ENCODE peak calls at places on chromosomes 3 and 15, in eight cellular contexts. W, Y, L, R, I, P, Z and K are unnamed samples.

GRCh38 chr15:90015749-90016148 is 14.6 kb downstream of the ZNF710 start:
- DNase-seq in W (peak; percentile 37), Y (no peak), L (no peak), R (peak; percentile 19), I (no peak), P (no peak), Z (no peak), K (no peak)

GRCh38 chr15:67038721-67039120 is 26.7 kb upstream of the SMAD3 start:
- DNase-seq in W (no peak), Y (no peak), L (no peak), R (no peak), I (no peak), P (no peak), Z (no peak), K (no peak)

GRCh38 chr15:66246937-66247336 is 6.6 kb downstream of the MEGF11 start:
- DNase-seq in W (no peak), Y (no peak), L (no peak), R (no peak), I (no peak), P (no peak), Z (no peak), K (no peak)

GRCh38 chr3:73933585-73933984 is 308.8 kb upstream of the PDZRN3 start:
- DNase-seq in W (no peak), Y (no peak), L (no peak), R (no peak), I (no peak), P (no peak), Z (no peak), K (no peak)

GRCh38 chr3:4709336-4709735 is 216.2 kb downstream of the ITPR1 start:
- DNase-seq in W (no peak), Y (no peak), L (no peak), R (peak; percentile 69), I (no peak), P (no peak), Z (peak; percentile 85), K (no peak)

GRCh38 chr3:193665370-193665989 is 72.5 kb downstream of the OPA1 start:
- DNase-seq in W (peak; percentile 70), Y (peak; percentile 7), L (peak; percentile 61), R (peak; percentile 18), I (peak; percentile 35), P (no peak), Z (peak; percentile 59), K (peak; percentile 70)

GRCh38 chr3:120614765-120615164 is 18.6 kb downstream of the NDUFB4 start:
- DNase-seq in W (no peak), Y (no peak), L (no peak), R (no peak), I (no peak), P (no peak), Z (no peak), K (no peak)

GRCh38 chr3:50089603-50089945 is 855 bp downstream of the RBM5 start:
- DNase-seq in W (peak; percentile 28), Y (no peak), L (no peak), R (no peak), I (peak; percentile 38), P (no peak), Z (peak; percentile 74), K (no peak)

GRCh38 chr3:62246094-62246493 is 127.3 kb downstream of the FEZF2 start:
- DNase-seq in W (no peak), Y (peak; percentile 11), L (no peak), R (peak; percentile 52), I (no peak), P (no peak), Z (no peak), K (no peak)

GRCh38 chr3:62249855-62250543 is 123.4 kb downstream of the FEZF2 start:
- DNase-seq in W (no peak), Y (no peak), L (no peak), R (no peak), I (no peak), P (no peak), Z (no peak), K (no peak)

GRCh38 chr3:62252614-62253147 is 120.7 kb downstream of the FEZF2 start:
- DNase-seq in W (peak; percentile 21), Y (no peak), L (no peak), R (no peak), I (no peak), P (no peak), Z (peak; percentile 62), K (no peak)

GRCh38 chr3:62246985-62247384 is 126.4 kb downstream of the FEZF2 start:
- DNase-seq in W (no peak), Y (no peak), L (no peak), R (no peak), I (no peak), P (no peak), Z (no peak), K (no peak)

DNA sequence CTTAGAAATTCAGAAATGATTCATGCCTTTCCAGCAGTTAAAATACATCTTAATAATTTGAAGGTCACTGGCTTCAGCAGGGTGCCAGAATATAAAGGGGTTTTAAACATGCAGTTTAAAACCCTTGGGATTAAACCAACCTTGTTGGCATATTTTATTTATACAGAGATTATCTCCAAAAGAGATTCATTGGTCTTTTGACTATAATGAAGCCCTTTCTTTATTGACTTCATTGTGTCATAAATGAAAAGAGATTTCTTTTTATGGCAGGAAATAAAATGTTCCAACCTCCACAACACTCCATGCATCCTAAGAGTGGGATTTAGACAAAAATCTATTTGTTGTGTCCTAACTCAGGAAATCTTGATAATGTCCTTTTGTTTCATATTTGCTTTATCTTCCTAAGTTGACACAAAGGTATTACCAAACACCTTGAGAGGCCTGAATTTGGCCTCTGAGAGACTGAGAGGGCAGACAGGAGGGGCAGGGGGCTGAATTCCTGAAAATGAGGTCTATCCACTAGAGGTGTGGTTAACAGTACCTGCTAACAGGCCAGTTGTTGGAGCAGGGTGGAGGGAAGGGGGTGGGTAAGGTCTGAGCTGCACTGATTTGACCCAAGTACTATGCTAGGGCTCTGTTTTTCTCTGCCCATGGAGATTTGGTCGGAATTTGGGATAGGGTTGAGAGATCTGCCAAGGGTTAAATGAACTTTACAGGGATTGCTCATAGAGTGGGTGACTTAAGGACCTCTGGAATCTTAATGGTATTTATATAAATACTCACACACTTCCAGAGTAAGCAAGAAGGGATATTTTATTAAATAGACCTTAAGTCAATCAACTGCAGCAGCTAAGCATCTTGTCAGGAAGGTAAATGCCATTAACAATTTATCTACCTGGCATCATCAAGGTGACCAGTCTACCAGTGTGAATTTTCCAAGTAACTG is 124.2 kb downstream of the FEZF2 start:
- DNase-seq in W (no peak), Y (no peak), L (no peak), R (no peak), I (peak; percentile 28), P (no peak), Z (peak; percentile 11), K (no peak)
- H3K4me1 ChIP-seq in W (no peaks in the 10 kb centered on the region), Y (peaks cover 8% of the 10 kb centered on the region), L (no peaks in the 10 kb centered on the region), R (no peaks in the 10 kb centered on the region), I (peaks cover 31% of the 10 kb centered on the region), P (peaks cover 2% of the 10 kb centered on the region), Z (peaks cover 6% of the 10 kb centered on the region), K (no peaks in the 10 kb centered on the region)

GRCh38 chr3:141147657-141148056 is 84.0 kb upstream of the PXYLP1 start:
- DNase-seq in W (no peak), Y (no peak), L (no peak), R (no peak), I (peak; percentile 3), P (no peak), Z (no peak), K (peak; percentile 16)

GRCh38 chr3:141150431-141150830 is 81.2 kb upstream of the PXYLP1 start:
- DNase-seq in W (no peak), Y (no peak), L (no peak), R (no peak), I (peak; percentile 28), P (no peak), Z (no peak), K (no peak)

GRCh38 chr3:141146979-141147470 is 84.6 kb upstream of the PXYLP1 start:
- DNase-seq in W (no peak), Y (no peak), L (no peak), R (no peak), I (no peak), P (no peak), Z (no peak), K (no peak)

GRCh38 chr3:141148169-141148568 is 83.5 kb upstream of the PXYLP1 start:
- DNase-seq in W (no peak), Y (no peak), L (no peak), R (no peak), I (no peak), P (no peak), Z (no peak), K (no peak)

DNA sequence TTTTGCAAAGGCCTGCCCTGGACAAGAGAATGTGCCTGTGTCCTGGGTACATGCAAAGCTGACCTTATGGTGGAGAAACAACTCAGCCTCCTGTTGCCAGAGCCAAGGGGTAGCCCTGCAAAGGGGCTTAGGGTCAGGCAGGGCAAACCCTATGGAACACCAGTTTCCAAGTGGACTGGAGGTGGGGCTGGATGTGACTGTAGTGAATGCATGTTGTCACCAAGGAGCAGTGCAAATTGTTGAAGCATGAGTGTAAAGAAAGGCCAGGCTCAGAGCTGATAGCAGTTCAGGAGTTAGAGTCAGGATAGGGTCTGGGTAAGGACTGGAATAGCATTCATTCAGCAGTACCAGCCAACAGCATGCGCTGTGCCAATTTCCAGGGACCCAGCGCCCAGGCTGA is 82.9 kb upstream of the PXYLP1 start:
- DNase-seq in W (no peak), Y (no peak), L (no peak), R (no peak), I (no peak), P (no peak), Z (no peak), K (no peak)
- H3K4me2 ChIP-seq in W (no peak overlapping the region), Y (no peak overlapping the region), L (no peak overlapping the region), R (no peak overlapping the region), I (no peak overlapping the region), P (no peak overlapping the region), Z (no peak overlapping the region), K (no peak overlapping the region)

DNA sequence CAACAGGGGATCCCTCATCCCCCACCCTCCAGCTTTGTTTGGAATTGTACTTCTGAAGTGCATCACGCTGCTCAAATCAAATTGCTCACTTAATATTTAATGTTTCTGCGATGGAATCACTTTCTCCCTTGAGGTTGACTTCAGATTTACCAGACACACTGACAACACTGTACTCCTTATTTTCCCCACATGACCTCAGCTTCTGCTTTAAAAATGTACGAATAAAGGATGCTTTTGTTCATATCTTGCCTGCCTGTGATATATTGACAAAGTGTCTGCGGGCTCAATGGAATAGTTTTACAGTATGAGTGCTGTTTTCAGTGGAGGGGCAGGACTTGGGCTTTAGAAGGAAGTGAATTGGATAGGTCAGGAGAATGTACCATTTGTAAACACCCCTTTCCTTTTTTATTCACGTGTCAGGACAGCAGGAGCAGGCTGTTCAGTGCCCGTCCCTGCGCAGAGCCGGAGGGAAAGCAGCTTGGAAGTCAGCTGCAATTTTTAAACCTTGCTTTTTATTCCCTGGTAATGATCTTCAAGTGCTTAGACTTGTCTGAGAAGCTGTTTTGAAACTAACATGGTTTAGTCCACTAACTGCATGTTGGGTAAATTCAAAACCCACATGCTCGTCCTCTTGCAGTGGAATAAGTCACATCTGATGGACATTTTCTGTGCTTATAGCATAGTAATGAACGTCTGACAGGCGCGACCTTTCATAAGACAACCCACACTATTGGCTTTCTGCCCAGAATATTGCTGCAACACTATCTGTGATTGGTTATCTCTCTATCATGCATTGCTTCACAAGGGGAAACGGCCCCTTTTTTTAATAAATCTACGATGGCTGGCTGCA is 29.9 kb downstream of the MBNL1 start:
- DNase-seq in W (peak; percentile 100), Y (peak; percentile 41), L (peak; percentile 82), R (peak; percentile 89), I (no peak), P (no peak), Z (peak; percentile 92), K (peak; percentile 47)
- H3K4me1 ChIP-seq in W (peaks cover 27% of the 10 kb centered on the region), Y (peaks cover 36% of the 10 kb centered on the region), L (peaks cover 17% of the 10 kb centered on the region), R (peaks cover 39% of the 10 kb centered on the region), I (peaks cover 62% of the 10 kb centered on the region), P (peaks cover 4% of the 10 kb centered on the region), Z (peaks cover 57% of the 10 kb centered on the region), K (peaks cover 14% of the 10 kb centered on the region)

GRCh38 chr3:45032113-45032512 is 6.0 kb downstream of the CLEC3B start:
- DNase-seq in W (no peak), Y (no peak), L (no peak), R (no peak), I (no peak), P (no peak), Z (no peak), K (no peak)

GRCh38 chr3:45034612-45035252 is 8.6 kb downstream of the CLEC3B start:
- DNase-seq in W (no peak), Y (no peak), L (no peak), R (no peak), I (no peak), P (no peak), Z (no peak), K (peak; percentile 17)

GRCh38 chr3:45033799-45034198 is 7.7 kb downstream of the CLEC3B start:
- DNase-seq in W (no peak), Y (no peak), L (no peak), R (no peak), I (no peak), P (no peak), Z (no peak), K (no peak)

GRCh38 chr3:45038096-45038455 is 12.0 kb downstream of the CLEC3B start:
- DNase-seq in W (no peak), Y (peak; percentile 53), L (no peak), R (peak; percentile 59), I (no peak), P (no peak), Z (no peak), K (no peak)

DNA sequence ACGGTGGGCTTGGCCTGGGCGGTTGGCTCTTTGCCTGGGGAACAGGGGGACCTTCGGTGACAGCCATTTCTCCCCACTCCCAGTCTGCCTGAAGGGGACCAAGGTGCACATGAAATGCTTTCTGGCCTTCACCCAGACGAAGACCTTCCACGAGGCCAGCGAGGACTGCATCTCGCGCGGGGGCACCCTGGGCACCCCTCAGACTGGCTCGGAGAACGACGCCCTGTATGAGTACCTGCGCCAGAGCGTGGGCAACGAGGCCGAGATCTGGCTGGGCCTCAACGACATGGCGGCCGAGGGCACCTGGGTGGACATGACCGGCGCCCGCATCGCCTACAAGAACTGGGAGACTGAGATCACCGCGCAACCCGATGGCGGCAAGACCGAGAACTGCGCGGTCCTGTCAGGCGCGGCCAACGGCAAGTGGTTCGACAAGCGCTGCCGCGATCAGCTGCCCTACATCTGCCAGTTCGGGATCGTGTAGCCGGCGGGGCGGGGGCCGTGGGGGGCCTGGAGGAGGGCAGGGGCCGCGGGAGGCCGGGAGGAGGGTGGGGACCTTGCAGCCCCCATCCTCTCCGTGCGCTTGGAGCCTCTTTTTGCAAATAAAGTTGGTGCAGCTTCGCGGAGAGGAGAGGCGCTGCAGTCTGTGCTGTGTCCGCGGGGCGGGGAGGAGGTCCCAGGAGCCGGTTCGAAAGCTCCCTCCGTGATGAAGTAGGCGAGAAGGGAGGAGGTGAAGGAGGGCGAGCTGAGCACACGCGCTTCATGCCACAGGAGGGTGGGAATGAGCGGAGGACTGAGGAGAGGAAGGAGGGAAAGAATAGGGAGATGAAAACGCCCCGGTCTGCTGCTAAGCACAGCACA is 9.6 kb downstream of the CLEC3B start:
- DNase-seq in W (peak; percentile 59), Y (no peak), L (peak; percentile 52), R (no peak), I (peak; percentile 71), P (peak; percentile 56), Z (no peak), K (no peak)
- H3K4me2 ChIP-seq in W (peak overlapping the region; percentile 56), Y (peak overlapping the region; percentile 76), L (peak overlapping the region; percentile 97), R (no peak overlapping the region), I (peak overlapping the region; percentile 84), P (peak overlapping the region; percentile 54), Z (no peak overlapping the region), K (no peak overlapping the region)